ENCODE peak calls at places on chromosomes 1 and 21, in six cellular contexts. One of them, this sample, is unnamed.

GRCh38 chr1:36099681-36100341 is 11.1 kb downstream of the ADPRS start:
- DNase-seq in RWPE2: no peak
- DNase-seq in NCI-H345: peak
- DNase-seq in CD8-positive, alpha-beta T cell: peak
- DNase-seq in NCI-H446: peak
- DNase-seq in lower leg skin: peak
- DNase-seq in this sample: peak

GRCh38 chr21:41769521-41769920 is 2.7 kb upstream of the RIPK4 start:
- DNase-seq in CD8-positive, alpha-beta T cell: no peak
- DNase-seq in NCI-H446: no peak
- DNase-seq in RWPE2: no peak
- DNase-seq in lower leg skin: peak
- DNase-seq in NCI-H345: no peak
- DNase-seq in this sample: no peak

GRCh38 chr1:25658791-25659431 is 42.3 kb downstream of the MAN1C1 start:
- DNase-seq in RWPE2: no peak
- DNase-seq in CD8-positive, alpha-beta T cell: no peak
- DNase-seq in lower leg skin: peak
- DNase-seq in NCI-H446: peak
- DNase-seq in NCI-H345: no peak
- DNase-seq in this sample: no peak

GRCh38 chr1:6126521-6127067 is 53.5 kb downstream of the CHD5 start:
- DNase-seq in RWPE2: peak
- DNase-seq in NCI-H446: no peak
- DNase-seq in CD8-positive, alpha-beta T cell: no peak
- DNase-seq in NCI-H345: no peak
- DNase-seq in lower leg skin: no peak
- DNase-seq in this sample: no peak

GRCh38 chr1:43666608-43667007 is 16.7 kb downstream of the KDM4A start:
- DNase-seq in lower leg skin: no peak
- DNase-seq in CD8-positive, alpha-beta T cell: no peak
- DNase-seq in RWPE2: peak
- DNase-seq in NCI-H446: no peak
- DNase-seq in NCI-H345: no peak
- DNase-seq in this sample: no peak

GRCh38 chr1:174023438-174023837 is 1.3 kb upstream of the RC3H1 start:
- DNase-seq in RWPE2: no peak
- DNase-seq in NCI-H345: peak
- DNase-seq in CD8-positive, alpha-beta T cell: no peak
- DNase-seq in NCI-H446: peak
- DNase-seq in lower leg skin: no peak
- DNase-seq in this sample: peak

GRCh38 chr1:178052650-178053461 is 41.0 kb upstream of the RASAL2 start:
- DNase-seq in NCI-H345: peak
- DNase-seq in CD8-positive, alpha-beta T cell: no peak
- DNase-seq in NCI-H446: no peak
- DNase-seq in RWPE2: no peak
- DNase-seq in lower leg skin: no peak
- DNase-seq in this sample: no peak

GRCh38 chr21:41602511-41602910 is 94.6 kb upstream of the TMPRSS2 start:
- DNase-seq in RWPE2: peak
- DNase-seq in NCI-H446: no peak
- DNase-seq in lower leg skin: peak
- DNase-seq in NCI-H345: no peak
- DNase-seq in CD8-positive, alpha-beta T cell: no peak
- DNase-seq in this sample: no peak

GRCh38 chr1:113283914-113284313 is 106.4 kb upstream of the MAGI3 start:
- DNase-seq in CD8-positive, alpha-beta T cell: no peak
- DNase-seq in NCI-H345: no peak
- DNase-seq in NCI-H446: no peak
- DNase-seq in RWPE2: no peak
- DNase-seq in lower leg skin: no peak
- DNase-seq in this sample: no peak

GRCh38 chr1:18217398-18218043 is 109.9 kb downstream of the IGSF21 start:
- DNase-seq in lower leg skin: no peak
- DNase-seq in CD8-positive, alpha-beta T cell: no peak
- DNase-seq in RWPE2: no peak
- DNase-seq in NCI-H345: no peak
- DNase-seq in NCI-H446: peak
- DNase-seq in this sample: peak

GRCh38 chr1:68758666-68759209 is 261.9 kb upstream of the DEPDC1 start:
- DNase-seq in lower leg skin: no peak
- DNase-seq in NCI-H345: no peak
- DNase-seq in RWPE2: no peak
- DNase-seq in CD8-positive, alpha-beta T cell: no peak
- DNase-seq in NCI-H446: no peak
- DNase-seq in this sample: peak

GRCh38 chr1:14977338-14977931 is 176.1 kb upstream of the TMEM51 start:
- DNase-seq in RWPE2: no peak
- DNase-seq in NCI-H345: no peak
- DNase-seq in lower leg skin: no peak
- DNase-seq in NCI-H446: no peak
- DNase-seq in CD8-positive, alpha-beta T cell: no peak
- DNase-seq in this sample: no peak

GRCh38 chr21:41601573-41602371 is 93.8 kb upstream of the TMPRSS2 start:
- DNase-seq in lower leg skin: peak
- DNase-seq in CD8-positive, alpha-beta T cell: no peak
- DNase-seq in RWPE2: peak
- DNase-seq in NCI-H446: no peak
- DNase-seq in NCI-H345: no peak
- DNase-seq in this sample: no peak

GRCh38 chr21:44299085-44299457 is 782 bp upstream of the PFKL start:
- DNase-seq in NCI-H446: no peak
- DNase-seq in CD8-positive, alpha-beta T cell: no peak
- DNase-seq in RWPE2: no peak
- DNase-seq in NCI-H345: peak
- DNase-seq in lower leg skin: no peak
- DNase-seq in this sample: no peak

GRCh38 chr1:71351438-71351837 is 270.6 kb upstream of the ZRANB2 start:
- DNase-seq in lower leg skin: no peak
- DNase-seq in CD8-positive, alpha-beta T cell: no peak
- DNase-seq in NCI-H446: peak
- DNase-seq in NCI-H345: no peak
- DNase-seq in RWPE2: no peak
- DNase-seq in this sample: no peak

GRCh38 chr1:162293293-162293692 is 83.4 kb downstream of the SPATA46 start:
- DNase-seq in CD8-positive, alpha-beta T cell: no peak
- DNase-seq in NCI-H345: no peak
- DNase-seq in RWPE2: no peak
- DNase-seq in lower leg skin: no peak
- DNase-seq in NCI-H446: no peak
- DNase-seq in this sample: no peak

This sample was measured in mesendoderm.